ENCODE peak calls at places on chromosomes 5 and 9, in seven cellular contexts. One of them, this sample, is unnamed.

GRCh38 chr5:69493235-69493925 is 790 bp downstream of the OCLN start:
- DNase-seq in activated naive CD4-positive, alpha-beta T cell treated with anti-CD3 and anti-CD28 coated beads for 36 hours: peak
- DNase-seq in LoVo: peak
- DNase-seq in NCI-H2029: peak
- DNase-seq in activated T-helper 2 cell treated with anti-CD3 and anti-CD28 coated beads, Interferon-gamma antibody, Interleukin-2, Interleukin-4, amounts not matched to agents 10 μg/mL and 5 μg/mL and 100 μg/mL, durations not matched to agents 14 hours and 24 hours and 36 hours: no peak
- DNase-seq in ELR: peak
- DNase-seq in stimulated activated CD8-positive, alpha-beta memory T cell treated with anti-CD3 and anti-CD28 coated beads, Interleukin-15, amount 100 ng/mL, for 4 hours: no peak
- DNase-seq in this sample: no peak

GRCh38 chr5:124927735-124928134 is 181.3 kb upstream of the ZNF608 start:
- DNase-seq in ELR: peak
- DNase-seq in activated naive CD4-positive, alpha-beta T cell treated with anti-CD3 and anti-CD28 coated beads for 36 hours: no peak
- DNase-seq in activated T-helper 2 cell treated with anti-CD3 and anti-CD28 coated beads, Interferon-gamma antibody, Interleukin-2, Interleukin-4, amounts not matched to agents 10 μg/mL and 5 μg/mL and 100 μg/mL, durations not matched to agents 14 hours and 24 hours and 36 hours: no peak
- DNase-seq in stimulated activated CD8-positive, alpha-beta memory T cell treated with anti-CD3 and anti-CD28 coated beads, Interleukin-15, amount 100 ng/mL, for 4 hours: no peak
- DNase-seq in LoVo: no peak
- DNase-seq in NCI-H2029: no peak
- DNase-seq in this sample: peak

GRCh38 chr9:20092560-20092959 is 303.7 kb upstream of the SLC24A2 start:
- DNase-seq in NCI-H2029: no peak
- DNase-seq in activated T-helper 2 cell treated with anti-CD3 and anti-CD28 coated beads, Interferon-gamma antibody, Interleukin-2, Interleukin-4, amounts not matched to agents 10 μg/mL and 5 μg/mL and 100 μg/mL, durations not matched to agents 14 hours and 24 hours and 36 hours: no peak
- DNase-seq in stimulated activated CD8-positive, alpha-beta memory T cell treated with anti-CD3 and anti-CD28 coated beads, Interleukin-15, amount 100 ng/mL, for 4 hours: no peak
- DNase-seq in ELR: no peak
- DNase-seq in activated naive CD4-positive, alpha-beta T cell treated with anti-CD3 and anti-CD28 coated beads for 36 hours: no peak
- DNase-seq in LoVo: no peak
- DNase-seq in this sample: no peak

GRCh38 chr5:111367081-111367480 is 142.9 kb downstream of the CAMK4 start:
- DNase-seq in stimulated activated CD8-positive, alpha-beta memory T cell treated with anti-CD3 and anti-CD28 coated beads, Interleukin-15, amount 100 ng/mL, for 4 hours: no peak
- DNase-seq in activated naive CD4-positive, alpha-beta T cell treated with anti-CD3 and anti-CD28 coated beads for 36 hours: no peak
- DNase-seq in LoVo: peak
- DNase-seq in NCI-H2029: no peak
- DNase-seq in ELR: peak
- DNase-seq in activated T-helper 2 cell treated with anti-CD3 and anti-CD28 coated beads, Interferon-gamma antibody, Interleukin-2, Interleukin-4, amounts not matched to agents 10 μg/mL and 5 μg/mL and 100 μg/mL, durations not matched to agents 14 hours and 24 hours and 36 hours: no peak
- DNase-seq in this sample: peak

GRCh38 chr5:77282337-77283027 is 72.0 kb downstream of the PDE8B start:
- DNase-seq in ELR: peak
- DNase-seq in LoVo: no peak
- DNase-seq in stimulated activated CD8-positive, alpha-beta memory T cell treated with anti-CD3 and anti-CD28 coated beads, Interleukin-15, amount 100 ng/mL, for 4 hours: no peak
- DNase-seq in NCI-H2029: peak
- DNase-seq in activated T-helper 2 cell treated with anti-CD3 and anti-CD28 coated beads, Interferon-gamma antibody, Interleukin-2, Interleukin-4, amounts not matched to agents 10 μg/mL and 5 μg/mL and 100 μg/mL, durations not matched to agents 14 hours and 24 hours and 36 hours: no peak
- DNase-seq in activated naive CD4-positive, alpha-beta T cell treated with anti-CD3 and anti-CD28 coated beads for 36 hours: no peak
- DNase-seq in this sample: no peak

GRCh38 chr5:154288145-154288544 is 97.6 kb downstream of the GALNT10 start:
- DNase-seq in LoVo: no peak
- DNase-seq in activated naive CD4-positive, alpha-beta T cell treated with anti-CD3 and anti-CD28 coated beads for 36 hours: no peak
- DNase-seq in NCI-H2029: no peak
- DNase-seq in ELR: no peak
- DNase-seq in activated T-helper 2 cell treated with anti-CD3 and anti-CD28 coated beads, Interferon-gamma antibody, Interleukin-2, Interleukin-4, amounts not matched to agents 10 μg/mL and 5 μg/mL and 100 μg/mL, durations not matched to agents 14 hours and 24 hours and 36 hours: no peak
- DNase-seq in stimulated activated CD8-positive, alpha-beta memory T cell treated with anti-CD3 and anti-CD28 coated beads, Interleukin-15, amount 100 ng/mL, for 4 hours: no peak
- DNase-seq in this sample: peak

GRCh38 chr5:110880413-110880812 is 141.6 kb downstream of the SLC25A46 start:
- DNase-seq in activated naive CD4-positive, alpha-beta T cell treated with anti-CD3 and anti-CD28 coated beads for 36 hours: no peak
- DNase-seq in NCI-H2029: no peak
- DNase-seq in stimulated activated CD8-positive, alpha-beta memory T cell treated with anti-CD3 and anti-CD28 coated beads, Interleukin-15, amount 100 ng/mL, for 4 hours: no peak
- DNase-seq in ELR: peak
- DNase-seq in LoVo: peak
- DNase-seq in activated T-helper 2 cell treated with anti-CD3 and anti-CD28 coated beads, Interferon-gamma antibody, Interleukin-2, Interleukin-4, amounts not matched to agents 10 μg/mL and 5 μg/mL and 100 μg/mL, durations not matched to agents 14 hours and 24 hours and 36 hours: no peak
- DNase-seq in this sample: no peak

GRCh38 chr9:95724253-95724991 is 151.1 kb upstream of the ERCC6L2 start:
- DNase-seq in ELR: no peak
- DNase-seq in LoVo: peak
- DNase-seq in activated naive CD4-positive, alpha-beta T cell treated with anti-CD3 and anti-CD28 coated beads for 36 hours: peak
- DNase-seq in stimulated activated CD8-positive, alpha-beta memory T cell treated with anti-CD3 and anti-CD28 coated beads, Interleukin-15, amount 100 ng/mL, for 4 hours: peak
- DNase-seq in NCI-H2029: no peak
- DNase-seq in activated T-helper 2 cell treated with anti-CD3 and anti-CD28 coated beads, Interferon-gamma antibody, Interleukin-2, Interleukin-4, amounts not matched to agents 10 μg/mL and 5 μg/mL and 100 μg/mL, durations not matched to agents 14 hours and 24 hours and 36 hours: peak
- DNase-seq in this sample: no peak

GRCh38 chr5:108238936-108239887 is 142.7 kb downstream of the FBXL17 start:
- DNase-seq in activated T-helper 2 cell treated with anti-CD3 and anti-CD28 coated beads, Interferon-gamma antibody, Interleukin-2, Interleukin-4, amounts not matched to agents 10 μg/mL and 5 μg/mL and 100 μg/mL, durations not matched to agents 14 hours and 24 hours and 36 hours: no peak
- DNase-seq in ELR: no peak
- DNase-seq in stimulated activated CD8-positive, alpha-beta memory T cell treated with anti-CD3 and anti-CD28 coated beads, Interleukin-15, amount 100 ng/mL, for 4 hours: no peak
- DNase-seq in activated naive CD4-positive, alpha-beta T cell treated with anti-CD3 and anti-CD28 coated beads for 36 hours: no peak
- DNase-seq in LoVo: no peak
- DNase-seq in NCI-H2029: no peak
- DNase-seq in this sample: no peak

GRCh38 chr9:16442622-16443021 is 427.8 kb downstream of the BNC2 start:
- DNase-seq in stimulated activated CD8-positive, alpha-beta memory T cell treated with anti-CD3 and anti-CD28 coated beads, Interleukin-15, amount 100 ng/mL, for 4 hours: no peak
- DNase-seq in activated naive CD4-positive, alpha-beta T cell treated with anti-CD3 and anti-CD28 coated beads for 36 hours: no peak
- DNase-seq in NCI-H2029: no peak
- DNase-seq in ELR: peak
- DNase-seq in LoVo: no peak
- DNase-seq in activated T-helper 2 cell treated with anti-CD3 and anti-CD28 coated beads, Interferon-gamma antibody, Interleukin-2, Interleukin-4, amounts not matched to agents 10 μg/mL and 5 μg/mL and 100 μg/mL, durations not matched to agents 14 hours and 24 hours and 36 hours: no peak
- DNase-seq in this sample: peak

GRCh38 chr9:130946778-130947617 is 8.0 kb upstream of the FIBCD1 start:
- DNase-seq in activated T-helper 2 cell treated with anti-CD3 and anti-CD28 coated beads, Interferon-gamma antibody, Interleukin-2, Interleukin-4, amounts not matched to agents 10 μg/mL and 5 μg/mL and 100 μg/mL, durations not matched to agents 14 hours and 24 hours and 36 hours: no peak
- DNase-seq in ELR: peak
- DNase-seq in NCI-H2029: no peak
- DNase-seq in LoVo: peak
- DNase-seq in activated naive CD4-positive, alpha-beta T cell treated with anti-CD3 and anti-CD28 coated beads for 36 hours: no peak
- DNase-seq in stimulated activated CD8-positive, alpha-beta memory T cell treated with anti-CD3 and anti-CD28 coated beads, Interleukin-15, amount 100 ng/mL, for 4 hours: no peak
- DNase-seq in this sample: no peak

GRCh38 chr5:616342-617039 is 4.4 kb downstream of the CEP72 start:
- DNase-seq in activated T-helper 2 cell treated with anti-CD3 and anti-CD28 coated beads, Interferon-gamma antibody, Interleukin-2, Interleukin-4, amounts not matched to agents 10 μg/mL and 5 μg/mL and 100 μg/mL, durations not matched to agents 14 hours and 24 hours and 36 hours: no peak
- DNase-seq in ELR: peak
- DNase-seq in NCI-H2029: peak
- DNase-seq in activated naive CD4-positive, alpha-beta T cell treated with anti-CD3 and anti-CD28 coated beads for 36 hours: peak
- DNase-seq in LoVo: no peak
- DNase-seq in stimulated activated CD8-positive, alpha-beta memory T cell treated with anti-CD3 and anti-CD28 coated beads, Interleukin-15, amount 100 ng/mL, for 4 hours: no peak
- DNase-seq in this sample: no peak

GRCh38 chr5:136295914-136296313 is 69.4 kb downstream of the TRPC7 start:
- DNase-seq in stimulated activated CD8-positive, alpha-beta memory T cell treated with anti-CD3 and anti-CD28 coated beads, Interleukin-15, amount 100 ng/mL, for 4 hours: no peak
- DNase-seq in activated naive CD4-positive, alpha-beta T cell treated with anti-CD3 and anti-CD28 coated beads for 36 hours: no peak
- DNase-seq in NCI-H2029: no peak
- DNase-seq in ELR: no peak
- DNase-seq in LoVo: no peak
- DNase-seq in activated T-helper 2 cell treated with anti-CD3 and anti-CD28 coated beads, Interferon-gamma antibody, Interleukin-2, Interleukin-4, amounts not matched to agents 10 μg/mL and 5 μg/mL and 100 μg/mL, durations not matched to agents 14 hours and 24 hours and 36 hours: no peak
- DNase-seq in this sample: no peak

GRCh38 chr5:137220523-137220927 is 278.6 kb downstream of the SPOCK1 start:
- DNase-seq in stimulated activated CD8-positive, alpha-beta memory T cell treated with anti-CD3 and anti-CD28 coated beads, Interleukin-15, amount 100 ng/mL, for 4 hours: no peak
- DNase-seq in ELR: peak
- DNase-seq in NCI-H2029: peak
- DNase-seq in activated naive CD4-positive, alpha-beta T cell treated with anti-CD3 and anti-CD28 coated beads for 36 hours: no peak
- DNase-seq in LoVo: peak
- DNase-seq in activated T-helper 2 cell treated with anti-CD3 and anti-CD28 coated beads, Interferon-gamma antibody, Interleukin-2, Interleukin-4, amounts not matched to agents 10 μg/mL and 5 μg/mL and 100 μg/mL, durations not matched to agents 14 hours and 24 hours and 36 hours: no peak
- DNase-seq in this sample: peak

GRCh38 chr9:121373401-121373769 is 3.3 kb upstream of the STOM start:
- DNase-seq in activated T-helper 2 cell treated with anti-CD3 and anti-CD28 coated beads, Interferon-gamma antibody, Interleukin-2, Interleukin-4, amounts not matched to agents 10 μg/mL and 5 μg/mL and 100 μg/mL, durations not matched to agents 14 hours and 24 hours and 36 hours: no peak
- DNase-seq in LoVo: no peak
- DNase-seq in activated naive CD4-positive, alpha-beta T cell treated with anti-CD3 and anti-CD28 coated beads for 36 hours: no peak
- DNase-seq in NCI-H2029: no peak
- DNase-seq in stimulated activated CD8-positive, alpha-beta memory T cell treated with anti-CD3 and anti-CD28 coated beads, Interleukin-15, amount 100 ng/mL, for 4 hours: no peak
- DNase-seq in ELR: no peak
- DNase-seq in this sample: no peak

GRCh38 chr5:15621094-15621493 is 121.1 kb downstream of the FBXL7 start:
- DNase-seq in NCI-H2029: no peak
- DNase-seq in activated T-helper 2 cell treated with anti-CD3 and anti-CD28 coated beads, Interferon-gamma antibody, Interleukin-2, Interleukin-4, amounts not matched to agents 10 μg/mL and 5 μg/mL and 100 μg/mL, durations not matched to agents 14 hours and 24 hours and 36 hours: no peak
- DNase-seq in ELR: no peak
- DNase-seq in stimulated activated CD8-positive, alpha-beta memory T cell treated with anti-CD3 and anti-CD28 coated beads, Interleukin-15, amount 100 ng/mL, for 4 hours: no peak
- DNase-seq in activated naive CD4-positive, alpha-beta T cell treated with anti-CD3 and anti-CD28 coated beads for 36 hours: no peak
- DNase-seq in LoVo: no peak
- DNase-seq in this sample: peak

GRCh38 chr5:153654892-153655520 is 164.5 kb downstream of the GRIA1 start:
- DNase-seq in NCI-H2029: no peak
- DNase-seq in activated naive CD4-positive, alpha-beta T cell treated with anti-CD3 and anti-CD28 coated beads for 36 hours: no peak
- DNase-seq in LoVo: no peak
- DNase-seq in activated T-helper 2 cell treated with anti-CD3 and anti-CD28 coated beads, Interferon-gamma antibody, Interleukin-2, Interleukin-4, amounts not matched to agents 10 μg/mL and 5 μg/mL and 100 μg/mL, durations not matched to agents 14 hours and 24 hours and 36 hours: no peak
- DNase-seq in stimulated activated CD8-positive, alpha-beta memory T cell treated with anti-CD3 and anti-CD28 coated beads, Interleukin-15, amount 100 ng/mL, for 4 hours: no peak
- DNase-seq in ELR: no peak
- DNase-seq in this sample: no peak

GRCh38 chr9:92468206-92468605 is 14.1 kb downstream of the ASPN start:
- DNase-seq in stimulated activated CD8-positive, alpha-beta memory T cell treated with anti-CD3 and anti-CD28 coated beads, Interleukin-15, amount 100 ng/mL, for 4 hours: no peak
- DNase-seq in activated T-helper 2 cell treated with anti-CD3 and anti-CD28 coated beads, Interferon-gamma antibody, Interleukin-2, Interleukin-4, amounts not matched to agents 10 μg/mL and 5 μg/mL and 100 μg/mL, durations not matched to agents 14 hours and 24 hours and 36 hours: no peak
- DNase-seq in ELR: peak
- DNase-seq in activated naive CD4-positive, alpha-beta T cell treated with anti-CD3 and anti-CD28 coated beads for 36 hours: no peak
- DNase-seq in NCI-H2029: no peak
- DNase-seq in LoVo: no peak
- DNase-seq in this sample: no peak

GRCh38 chr5:128202320-128202719 is 118.8 kb downstream of the SLC12A2 start:
- DNase-seq in NCI-H2029: no peak
- DNase-seq in stimulated activated CD8-positive, alpha-beta memory T cell treated with anti-CD3 and anti-CD28 coated beads, Interleukin-15, amount 100 ng/mL, for 4 hours: no peak
- DNase-seq in activated naive CD4-positive, alpha-beta T cell treated with anti-CD3 and anti-CD28 coated beads for 36 hours: no peak
- DNase-seq in activated T-helper 2 cell treated with anti-CD3 and anti-CD28 coated beads, Interferon-gamma antibody, Interleukin-2, Interleukin-4, amounts not matched to agents 10 μg/mL and 5 μg/mL and 100 μg/mL, durations not matched to agents 14 hours and 24 hours and 36 hours: no peak
- DNase-seq in LoVo: no peak
- DNase-seq in ELR: no peak
- DNase-seq in this sample: no peak

GRCh38 chr5:173771058-173771742 is 116.9 kb upstream of the CPEB4 start:
- DNase-seq in ELR: no peak
- DNase-seq in activated T-helper 2 cell treated with anti-CD3 and anti-CD28 coated beads, Interferon-gamma antibody, Interleukin-2, Interleukin-4, amounts not matched to agents 10 μg/mL and 5 μg/mL and 100 μg/mL, durations not matched to agents 14 hours and 24 hours and 36 hours: no peak
- DNase-seq in LoVo: no peak
- DNase-seq in NCI-H2029: no peak
- DNase-seq in activated naive CD4-positive, alpha-beta T cell treated with anti-CD3 and anti-CD28 coated beads for 36 hours: no peak
- DNase-seq in stimulated activated CD8-positive, alpha-beta memory T cell treated with anti-CD3 and anti-CD28 coated beads, Interleukin-15, amount 100 ng/mL, for 4 hours: no peak
- DNase-seq in this sample: no peak

GRCh38 chr9:16030513-16031185 is 477.8 kb downstream of the CCDC171 start:
- DNase-seq in LoVo: peak
- DNase-seq in NCI-H2029: no peak
- DNase-seq in ELR: peak
- DNase-seq in activated naive CD4-positive, alpha-beta T cell treated with anti-CD3 and anti-CD28 coated beads for 36 hours: peak
- DNase-seq in stimulated activated CD8-positive, alpha-beta memory T cell treated with anti-CD3 and anti-CD28 coated beads, Interleukin-15, amount 100 ng/mL, for 4 hours: no peak
- DNase-seq in activated T-helper 2 cell treated with anti-CD3 and anti-CD28 coated beads, Interferon-gamma antibody, Interleukin-2, Interleukin-4, amounts not matched to agents 10 μg/mL and 5 μg/mL and 100 μg/mL, durations not matched to agents 14 hours and 24 hours and 36 hours: peak
- DNase-seq in this sample: no peak

GRCh38 chr5:126369083-126369482 is 54.1 kb upstream of the GRAMD2B start:
- DNase-seq in ELR: no peak
- DNase-seq in stimulated activated CD8-positive, alpha-beta memory T cell treated with anti-CD3 and anti-CD28 coated beads, Interleukin-15, amount 100 ng/mL, for 4 hours: no peak
- DNase-seq in activated T-helper 2 cell treated with anti-CD3 and anti-CD28 coated beads, Interferon-gamma antibody, Interleukin-2, Interleukin-4, amounts not matched to agents 10 μg/mL and 5 μg/mL and 100 μg/mL, durations not matched to agents 14 hours and 24 hours and 36 hours: no peak
- DNase-seq in activated naive CD4-positive, alpha-beta T cell treated with anti-CD3 and anti-CD28 coated beads for 36 hours: no peak
- DNase-seq in LoVo: no peak
- DNase-seq in NCI-H2029: no peak
- DNase-seq in this sample: no peak

GRCh38 chr9:119873877-119874276 is 504.6 kb upstream of the BRINP1 start:
- DNase-seq in LoVo: no peak
- DNase-seq in stimulated activated CD8-positive, alpha-beta memory T cell treated with anti-CD3 and anti-CD28 coated beads, Interleukin-15, amount 100 ng/mL, for 4 hours: no peak
- DNase-seq in ELR: no peak
- DNase-seq in activated naive CD4-positive, alpha-beta T cell treated with anti-CD3 and anti-CD28 coated beads for 36 hours: no peak
- DNase-seq in activated T-helper 2 cell treated with anti-CD3 and anti-CD28 coated beads, Interferon-gamma antibody, Interleukin-2, Interleukin-4, amounts not matched to agents 10 μg/mL and 5 μg/mL and 100 μg/mL, durations not matched to agents 14 hours and 24 hours and 36 hours: no peak
- DNase-seq in NCI-H2029: no peak
- DNase-seq in this sample: no peak

GRCh38 chr5:178063277-178063676 is 50.1 kb upstream of the N4BP3 start:
- DNase-seq in activated T-helper 2 cell treated with anti-CD3 and anti-CD28 coated beads, Interferon-gamma antibody, Interleukin-2, Interleukin-4, amounts not matched to agents 10 μg/mL and 5 μg/mL and 100 μg/mL, durations not matched to agents 14 hours and 24 hours and 36 hours: no peak
- DNase-seq in activated naive CD4-positive, alpha-beta T cell treated with anti-CD3 and anti-CD28 coated beads for 36 hours: no peak
- DNase-seq in ELR: no peak
- DNase-seq in stimulated activated CD8-positive, alpha-beta memory T cell treated with anti-CD3 and anti-CD28 coated beads, Interleukin-15, amount 100 ng/mL, for 4 hours: no peak
- DNase-seq in NCI-H2029: no peak
- DNase-seq in LoVo: no peak
- DNase-seq in this sample: no peak

GRCh38 chr9:100213730-100214477 is 114.9 kb downstream of the INVS start:
- DNase-seq in activated T-helper 2 cell treated with anti-CD3 and anti-CD28 coated beads, Interferon-gamma antibody, Interleukin-2, Interleukin-4, amounts not matched to agents 10 μg/mL and 5 μg/mL and 100 μg/mL, durations not matched to agents 14 hours and 24 hours and 36 hours: no peak
- DNase-seq in stimulated activated CD8-positive, alpha-beta memory T cell treated with anti-CD3 and anti-CD28 coated beads, Interleukin-15, amount 100 ng/mL, for 4 hours: no peak
- DNase-seq in activated naive CD4-positive, alpha-beta T cell treated with anti-CD3 and anti-CD28 coated beads for 36 hours: no peak
- DNase-seq in ELR: peak
- DNase-seq in NCI-H2029: no peak
- DNase-seq in LoVo: no peak
- DNase-seq in this sample: no peak

GRCh38 chr5:102778478-102778877 is 23.4 kb downstream of the PAM start:
- DNase-seq in activated T-helper 2 cell treated with anti-CD3 and anti-CD28 coated beads, Interferon-gamma antibody, Interleukin-2, Interleukin-4, amounts not matched to agents 10 μg/mL and 5 μg/mL and 100 μg/mL, durations not matched to agents 14 hours and 24 hours and 36 hours: no peak
- DNase-seq in LoVo: no peak
- DNase-seq in NCI-H2029: no peak
- DNase-seq in ELR: peak
- DNase-seq in stimulated activated CD8-positive, alpha-beta memory T cell treated with anti-CD3 and anti-CD28 coated beads, Interleukin-15, amount 100 ng/mL, for 4 hours: no peak
- DNase-seq in activated naive CD4-positive, alpha-beta T cell treated with anti-CD3 and anti-CD28 coated beads for 36 hours: no peak
- DNase-seq in this sample: peak

This sample was measured in dermis microvascular lymphatic vessel endothelial cell.